ENCODE peak calls at places on chromosomes 13 and 19, in seven cellular contexts. P is naive thymus-derived CD4-positive, alpha-beta T cell; F is left ventricle myocardium inferior; K is ovary; A is tibial nerve; N is transverse colon; I is esophagus muscularis mucosa. X is an unnamed sample.

GRCh38 chr19:39913682-39914333 is 20.6 kb downstream of the FCGBP start:
- DNase-seq in P (no peak), F (no peak), K (no peak), A (no peak), N (peak), I (no peak), X (peak)

GRCh38 chr13:43981512-43982301 is 102.0 kb downstream of the LACC1 start:
- DNase-seq in P (no peak), F (no peak), K (no peak), A (no peak), N (no peak), I (no peak), X (no peak)

GRCh38 chr13:80339841-80340642 is 884 bp downstream of the SPRY2 start:
- DNase-seq in P (no peak), F (peak), K (peak), A (peak), N (peak), I (no peak), X (peak)

GRCh38 chr13:98370806-98371553 is 193.9 kb upstream of the RNF113B start:
- DNase-seq in P (no peak), F (peak), K (peak), A (peak), N (peak), I (no peak), X (no peak)

GRCh38 chr13:77176350-77176749 is 149.4 kb upstream of the FBXL3 start:
- DNase-seq in P (no peak), F (no peak), K (no peak), A (no peak), N (no peak), I (no peak), X (no peak)

GRCh38 chr13:98333481-98333880 is 156.4 kb upstream of the RNF113B start:
- DNase-seq in P (no peak), F (no peak), K (no peak), A (no peak), N (no peak), I (no peak), X (no peak)

GRCh38 chr13:113884821-113885220 is 20.9 kb upstream of the GAS6 start:
- DNase-seq in P (no peak), F (no peak), K (no peak), A (no peak), N (no peak), I (peak), X (no peak)

GRCh38 chr19:3061214-3062161 is 807 bp downstream of the TLE5 start:
- DNase-seq in P (peak), F (peak), K (peak), A (no peak), N (peak), I (no peak), X (peak)

GRCh38 chr13:50222569-50223332 is 207.5 kb downstream of the KCNRG start:
- DNase-seq in P (no peak), F (peak), K (peak), A (peak), N (peak), I (peak), X (peak)

GRCh38 chr19:46924874-46925547 is 64.2 kb downstream of the ARHGAP35 start:
- DNase-seq in P (no peak), F (no peak), K (no peak), A (no peak), N (peak), I (no peak), X (no peak)

GRCh38 chr19:58397533-58398037 is 2.1 kb downstream of the RNF225 start:
- DNase-seq in P (no peak), F (no peak), K (no peak), A (no peak), N (no peak), I (no peak), X (peak)

GRCh38 chr19:858868-859843 is at the start of gene CFD:
- DNase-seq in P (no peak), F (peak), K (peak), A (peak), N (peak), I (no peak), X (no peak)
- H3K27ac ChIP-seq in P (no peak), F (peak), K (peak), A (peak), N (peak), I (peak), X (no peak)

GRCh38 chr19:6433663-6434062 is at the start of gene SLC25A41:
- DNase-seq in P (no peak), F (no peak), K (no peak), A (no peak), N (no peak), I (no peak), X (no peak)
- H3K4me3 ChIP-seq in P (no peak), F (no peak), K (no peak), A (no peak), N (no peak), I (no peak), X (no peak)

GRCh38 chr19:36136975-36137686 is 2.7 kb upstream of the CAPNS1 start:
- DNase-seq in P (no peak), F (peak), K (peak), A (no peak), N (peak), I (no peak), X (peak)

GRCh38 chr19:36139473-36140288 is at the start of gene CAPNS1:
- DNase-seq in P (peak), F (peak), K (peak), A (peak), N (peak), I (peak), X (peak)

GRCh38 chr19:36141039-36141914 is 1.4 kb downstream of the CAPNS1 start:
- DNase-seq in P (peak), F (peak), K (peak), A (peak), N (peak), I (peak), X (peak)

GRCh38 chr19:36140289-36141038 is 598 bp downstream of the CAPNS1 start:
- DNase-seq in P (no peak), F (peak), K (peak), A (peak), N (peak), I (no peak), X (peak)

DNA sequence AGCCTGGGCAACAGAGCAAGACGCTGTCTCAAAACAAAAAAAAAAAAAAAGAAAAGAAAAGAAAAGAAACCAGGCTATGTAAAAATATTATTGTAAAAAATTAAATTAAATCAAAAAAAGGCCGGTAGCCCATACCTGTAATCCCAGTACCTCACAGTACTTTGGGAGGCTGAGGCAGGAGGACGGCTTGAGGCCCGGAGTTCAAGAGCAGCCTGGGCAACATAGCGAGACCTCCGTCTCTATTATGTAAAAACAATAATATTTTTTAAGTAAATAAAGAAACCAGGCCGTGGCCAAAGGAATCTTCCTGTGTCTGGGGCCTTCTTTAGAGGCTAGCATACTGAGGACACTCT is 770 bp upstream of the CAPNS1 start:
- DNase-seq in P (no peak), F (no peak), K (no peak), A (no peak), N (no peak), I (no peak), X (no peak)
- H3K27ac ChIP-seq in P (peak), F (peak), K (peak), A (peak), N (peak), I (peak), X (no peak)

GRCh38 chr13:33158830-33159229 is 126.7 kb downstream of the STARD13 start:
- DNase-seq in P (no peak), F (no peak), K (no peak), A (no peak), N (no peak), I (no peak), X (no peak)
- H3K4me3 ChIP-seq in P (no peak), F (no peak), K (no peak), A (no peak), N (no peak), I (no peak), X (no peak)

DNA sequence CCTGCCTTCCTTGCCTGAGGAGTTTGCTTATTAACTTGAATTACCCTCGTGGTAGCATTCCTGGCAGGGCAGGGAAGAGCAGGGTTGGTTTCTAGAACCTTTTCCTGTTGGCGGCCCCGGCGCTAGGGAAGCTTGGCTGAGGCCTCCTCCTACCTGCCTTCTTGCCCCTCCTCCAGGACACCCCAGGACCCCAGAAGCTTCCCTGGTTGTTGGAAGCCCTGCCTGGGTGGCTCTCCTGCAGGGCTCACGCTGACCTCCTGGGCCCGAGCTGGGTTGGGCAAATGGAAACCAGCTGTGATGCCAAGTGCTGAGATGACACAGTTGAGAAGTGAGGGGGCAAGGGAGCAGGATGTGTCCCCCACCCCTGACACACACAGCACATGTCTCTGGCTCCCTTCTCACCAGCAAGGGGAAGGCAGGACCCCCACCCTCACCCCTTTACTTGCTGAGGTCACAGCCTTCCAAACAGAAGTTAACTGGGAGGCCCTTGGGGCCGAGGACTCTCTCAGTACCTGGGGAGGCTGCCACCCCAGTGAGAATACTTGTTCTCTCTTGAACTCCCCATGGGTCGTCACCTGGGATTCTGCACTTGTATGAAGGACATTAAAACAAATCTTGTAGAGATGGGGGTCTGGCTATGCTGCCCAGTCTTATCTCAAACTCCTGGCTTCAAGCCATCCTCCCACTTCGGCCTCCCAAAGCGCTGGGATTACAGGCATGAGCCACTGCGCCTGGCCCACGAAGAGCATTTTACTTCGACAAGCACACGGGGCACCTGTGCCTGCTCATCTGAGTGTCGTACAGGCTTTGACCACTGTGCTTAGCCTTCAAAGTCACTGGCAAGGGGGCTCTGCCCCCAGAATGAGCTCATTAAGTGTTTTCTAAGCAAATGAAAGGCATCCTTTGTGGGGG is 10.5 kb downstream of the CEBPA start:
- DNase-seq in P (no peak), F (no peak), K (no peak), A (no peak), N (peak), I (no peak), X (peak)
- H3K27ac ChIP-seq in P (no peak), F (no peak), K (no peak), A (peak), N (peak), I (no peak), X (no peak)

DNA sequence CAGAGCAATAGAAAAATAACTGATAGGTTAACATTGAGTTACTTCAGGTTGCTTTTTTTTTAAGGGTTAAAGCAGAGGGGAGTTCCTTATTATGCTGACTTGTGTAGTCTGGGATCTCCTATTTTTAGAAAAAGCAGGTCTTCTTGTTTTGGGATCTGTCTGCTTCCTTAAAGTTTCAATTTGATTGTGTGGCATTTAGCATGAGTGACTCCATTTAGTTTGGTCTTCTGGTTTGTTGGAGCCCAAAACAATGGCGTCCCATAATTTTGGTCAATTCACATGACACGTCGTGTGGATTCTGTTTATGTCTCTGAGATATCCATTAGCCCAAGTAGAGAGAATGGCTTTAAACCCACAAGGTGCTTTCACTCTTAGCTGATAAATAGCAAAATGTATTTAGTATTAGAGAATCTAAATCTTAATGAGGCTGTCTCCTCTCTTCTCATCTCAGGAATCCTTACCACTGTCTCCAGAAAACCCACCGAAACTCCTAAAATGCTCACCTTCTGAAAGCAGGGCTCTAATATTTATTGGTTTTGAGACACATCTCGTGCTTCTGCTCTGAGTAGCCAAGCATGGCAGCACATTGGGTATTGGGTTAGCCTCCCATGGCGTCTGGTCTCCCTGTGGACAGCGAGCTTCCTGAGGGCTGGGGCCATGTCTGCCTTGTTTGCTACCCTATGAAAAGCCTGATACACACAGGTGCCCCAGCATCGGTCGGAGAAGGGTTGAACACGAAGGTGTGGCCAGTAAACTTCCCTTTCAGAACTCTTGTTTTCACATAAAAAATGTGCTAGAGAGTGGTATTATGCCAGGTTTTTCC is 67.2 kb upstream of the GPR183 start:
- DNase-seq in P (no peak), F (no peak), K (no peak), A (no peak), N (no peak), I (no peak), X (no peak)
- H3K4me3 ChIP-seq in P (peak), F (no peak), K (no peak), A (no peak), N (no peak), I (no peak), X (no peak)

X was measured in aorta.